ENCODE peak calls at places on chromosomes 5 and 9, in five cellular contexts. N, O, B, X and R are unnamed samples.
A peak's percentile ranks its signal among the peaks of the same experiment; 100 is the strongest.

GRCh38 chr5:140041492-140042421 is 1.3 kb downstream of the NRG2 start:
- DNase-seq in N (no peak), O (peak; percentile 18), B (no peak), X (no peak), R (no peak)

GRCh38 chr5:37553720-37554402 is 174.7 kb downstream of the WDR70 start:
- DNase-seq in O (no peak), B (no peak), N (no peak), X (no peak), R (no peak)

GRCh38 chr9:95130484-95130883 is 187.0 kb downstream of the FANCC start:
- DNase-seq in X (no peak), N (no peak), O (no peak), B (no peak), R (no peak)

GRCh38 chr5:114477816-114478330 is 116.0 kb downstream of the KCNN2 start:
- DNase-seq in N (no peak), B (no peak), O (no peak), X (no peak), R (no peak)

GRCh38 chr5:1068204-1068894 is 43.5 kb downstream of the SLC12A7 start:
- DNase-seq in N (no peak), X (no peak), O (no peak), B (no peak), R (no peak)

GRCh38 chr5:54531536-54531935 is 14.0 kb downstream of the SNX18 start:
- DNase-seq in B (no peak), O (no peak), N (no peak), X (no peak), R (no peak)

GRCh38 chr9:70119786-70120185 is 76.1 kb downstream of the MAMDC2 start:
- DNase-seq in B (no peak), N (no peak), O (no peak), X (no peak), R (no peak)

GRCh38 chr9:92746567-92747458 is 17.8 kb downstream of the BICD2 start:
- DNase-seq in N (no peak), X (no peak), O (no peak), B (no peak), R (no peak)

GRCh38 chr5:16726538-16726946 is 109.7 kb upstream of the RETREG1 start:
- DNase-seq in O (no peak), B (peak; percentile 59), N (no peak), X (no peak), R (peak; percentile 21)

GRCh38 chr9:124467410-124468060 is 17.3 kb downstream of the ADGRD2 start:
- DNase-seq in X (no peak), B (no peak), O (no peak), N (no peak), R (no peak)

GRCh38 chr5:115429345-115429940 is 115.1 kb downstream of the FEM1C start:
- DNase-seq in N (no peak), B (no peak), X (no peak), O (no peak), R (no peak)

GRCh38 chr5:141951341-141951781 is 6.6 kb downstream of the PCDH12 start:
- DNase-seq in N (no peak), X (peak; percentile 8), O (no peak), B (peak; percentile 68), R (peak; percentile 66)

GRCh38 chr5:104652271-104652861 is 1089.8 kb upstream of the NUDT12 start:
- DNase-seq in O (no peak), B (no peak), X (no peak), N (no peak), R (no peak)

GRCh38 chr5:6900828-6901227 is 187.6 kb downstream of the TENT4A start:
- DNase-seq in X (no peak), B (no peak), N (no peak), O (no peak), R (no peak)

GRCh38 chr9:130072515-130073235 is 19.0 kb downstream of the GPR107 start:
- DNase-seq in X (peak; percentile 13), O (no peak), N (no peak), B (no peak), R (no peak)

GRCh38 chr9:106648799-106649198 is 214.2 kb upstream of the ZNF462 start:
- DNase-seq in N (no peak), X (no peak), B (peak; percentile 3), O (no peak), R (no peak)

GRCh38 chr5:10251409-10251808 is 1.3 kb downstream of the CCT5 start:
- DNase-seq in N (no peak), B (no peak), O (no peak), X (no peak), R (no peak)

GRCh38 chr5:10064546-10065215 is 185.0 kb downstream of the ATPSCKMT start:
- DNase-seq in N (no peak), X (no peak), B (no peak), O (no peak), R (no peak)

GRCh38 chr9:105191508-105192118 is 52.8 kb upstream of the SLC44A1 start:
- DNase-seq in O (peak; percentile 43), X (no peak), B (no peak), N (no peak), R (no peak)

GRCh38 chr5:27708579-27708978 is 670.2 kb upstream of the CDH9 start:
- DNase-seq in N (no peak), X (no peak), O (no peak), B (no peak), R (no peak)

GRCh38 chr9:87613265-87614111 is 112.4 kb upstream of the CTSL start:
- DNase-seq in N (no peak), B (no peak), X (no peak), O (no peak), R (no peak)

GRCh38 chr5:126107381-126107780 is 315.8 kb upstream of the GRAMD2B start:
- DNase-seq in B (no peak), O (no peak), N (no peak), X (no peak), R (no peak)

GRCh38 chr9:110947645-110948044 is 90.6 kb downstream of the LPAR1 start:
- DNase-seq in N (no peak), X (no peak), B (no peak), O (no peak), R (no peak)

GRCh38 chr5:440413-441180 is 2.4 kb upstream of the EXOC3 start:
- DNase-seq in O (no peak), N (no peak), B (no peak), X (no peak), R (no peak)

GRCh38 chr9:127398715-127399400 is 1.9 kb downstream of the SLC2A8 start:
- DNase-seq in N (no peak), O (no peak), X (no peak), B (no peak), R (no peak)

GRCh38 chr9:131263701-131264100 is 12.6 kb downstream of the FAM78A start:
- DNase-seq in N (no peak), X (no peak), B (no peak), O (no peak), R (no peak)